ENCODE peak calls at places on chromosomes 12 and 14, in seven cellular contexts. C is transverse colon, A is sigmoid colon, E is H1, I is ovary, P is tibial nerve, W is A549. O is an unnamed sample.

GRCh38 chr12:39412210-39412609 is 30.7 kb downstream of the KIF21A start:
- DNase-seq in E (peak; percentile 29), A (no peak), W (no peak), P (no peak), I (no peak), C (no peak), O (no peak)

GRCh38 chr12:89474615-89475014 is 50.0 kb downstream of the GALNT4 start:
- DNase-seq in I (no peak), P (no peak), W (no peak), A (no peak), E (no peak), C (no peak), O (no peak)

GRCh38 chr12:70628701-70629480 is 8.3 kb downstream of the PTPRB start:
- DNase-seq in P (no peak), E (no peak), A (no peak), W (no peak), I (no peak), C (no peak), O (no peak)

GRCh38 chr12:93453633-93454032 is 11.9 kb upstream of the UBE2N start:
- DNase-seq in C (no peak), W (no peak), P (no peak), E (no peak), I (no peak), A (no peak), O (no peak)

GRCh38 chr12:44286336-44286735 is 450.5 kb downstream of the TMEM117 start:
- DNase-seq in A (no peak), P (no peak), C (no peak), I (no peak), E (no peak), W (no peak), O (no peak)

GRCh38 chr14:89779707-89780106 is 174.8 kb downstream of the EFCAB11 start:
- DNase-seq in W (no peak), P (no peak), A (no peak), E (no peak), I (no peak), C (no peak), O (no peak)

GRCh38 chr12:60191676-60192359 is 596.0 kb downstream of the SLC16A7 start:
- DNase-seq in E (no peak), I (no peak), P (no peak), C (no peak), A (no peak), W (no peak), O (no peak)

GRCh38 chr14:65226824-65227604 is 124.7 kb upstream of the MAX start:
- DNase-seq in E (no peak), P (no peak), I (no peak), W (no peak), A (no peak), C (peak; percentile 84), O (no peak)

GRCh38 chr12:46131729-46132128 is 137.1 kb downstream of the SLC38A1 start:
- DNase-seq in P (no peak), I (no peak), W (no peak), E (no peak), A (no peak), C (no peak), O (no peak)

GRCh38 chr14:62162998-62163589 is 400.9 kb downstream of the SNAPC1 start:
- DNase-seq in P (peak; percentile 14), E (peak; percentile 19), W (peak; percentile 23), I (no peak), A (no peak), C (no peak), O (no peak)

GRCh38 chr14:104361921-104362681 is 217.5 kb upstream of the C14orf180 start:
- DNase-seq in E (no peak), C (no peak), A (peak; percentile 54), I (peak; percentile 12), W (no peak), P (no peak), O (no peak)

GRCh38 chr14:104423224-104423681 is 156.3 kb upstream of the C14orf180 start:
- DNase-seq in E (no peak), P (no peak), I (peak; percentile 17), A (no peak), W (no peak), C (no peak), O (peak; percentile 64)

GRCh38 chr12:16076553-16076952 is 165.4 kb downstream of the DERA start:
- DNase-seq in A (no peak), E (no peak), W (peak; percentile 28), C (no peak), I (no peak), P (no peak), O (no peak)

GRCh38 chr12:27515671-27516070 is 8.3 kb upstream of the PPFIBP1 start:
- DNase-seq in I (no peak), E (no peak), P (no peak), A (no peak), C (no peak), W (no peak), O (no peak)

GRCh38 chr12:56007892-56008471 is 10.9 kb downstream of the SUOX start:
- DNase-seq in E (no peak), C (no peak), W (peak; percentile 41), P (peak; percentile 21), A (no peak), I (no peak), O (no peak)

GRCh38 chr14:56073783-56074182 is 44.4 kb upstream of the PELI2 start:
- DNase-seq in I (peak; percentile 36), C (no peak), E (no peak), P (no peak), A (no peak), W (no peak), O (no peak)

GRCh38 chr12:96474206-96474605 is 15.2 kb upstream of the CFAP54 start:
- DNase-seq in E (no peak), I (no peak), P (no peak), A (no peak), C (no peak), W (no peak), O (no peak)

GRCh38 chr12:96471368-96472040 is 17.9 kb upstream of the CFAP54 start:
- DNase-seq in E (no peak), A (no peak), I (no peak), C (no peak), W (no peak), P (no peak), O (no peak)

GRCh38 chr12:96473394-96474093 is 15.8 kb upstream of the CFAP54 start:
- DNase-seq in W (no peak), I (no peak), E (no peak), A (no peak), C (no peak), P (no peak), O (no peak)

GRCh38 chr12:96466939-96467751 is 22.2 kb upstream of the CFAP54 start:
- DNase-seq in I (no peak), P (no peak), C (no peak), E (no peak), W (no peak), A (no peak), O (no peak)

DNA sequence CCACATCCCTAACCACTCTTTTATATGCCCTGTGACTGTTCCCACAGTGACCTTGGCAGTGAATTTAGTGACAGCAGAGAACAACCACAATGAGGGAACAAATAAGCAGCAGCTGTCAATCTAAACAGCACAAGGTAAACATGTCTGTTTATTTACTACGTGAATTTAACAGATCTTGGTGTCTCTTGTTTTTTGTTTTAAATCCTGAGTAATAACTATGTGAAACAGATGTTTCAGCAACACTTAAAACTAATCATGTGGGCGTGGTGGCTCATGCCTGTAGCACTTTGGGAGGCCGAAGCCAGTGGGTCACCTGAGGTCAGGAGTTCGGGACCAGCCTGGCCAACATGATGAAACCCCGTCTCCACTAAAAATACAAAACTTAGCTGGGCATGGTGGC is 17.0 kb upstream of the CFAP54 start:
- DNase-seq in E (no peak), A (no peak), C (no peak), W (no peak), I (no peak), P (no peak), O (no peak)
- TF ChIP-seq EP300 in E (no peak), A (no peak), C (no peak), W (no peak), I (no peak), P (no peak), O (no peak)

DNA sequence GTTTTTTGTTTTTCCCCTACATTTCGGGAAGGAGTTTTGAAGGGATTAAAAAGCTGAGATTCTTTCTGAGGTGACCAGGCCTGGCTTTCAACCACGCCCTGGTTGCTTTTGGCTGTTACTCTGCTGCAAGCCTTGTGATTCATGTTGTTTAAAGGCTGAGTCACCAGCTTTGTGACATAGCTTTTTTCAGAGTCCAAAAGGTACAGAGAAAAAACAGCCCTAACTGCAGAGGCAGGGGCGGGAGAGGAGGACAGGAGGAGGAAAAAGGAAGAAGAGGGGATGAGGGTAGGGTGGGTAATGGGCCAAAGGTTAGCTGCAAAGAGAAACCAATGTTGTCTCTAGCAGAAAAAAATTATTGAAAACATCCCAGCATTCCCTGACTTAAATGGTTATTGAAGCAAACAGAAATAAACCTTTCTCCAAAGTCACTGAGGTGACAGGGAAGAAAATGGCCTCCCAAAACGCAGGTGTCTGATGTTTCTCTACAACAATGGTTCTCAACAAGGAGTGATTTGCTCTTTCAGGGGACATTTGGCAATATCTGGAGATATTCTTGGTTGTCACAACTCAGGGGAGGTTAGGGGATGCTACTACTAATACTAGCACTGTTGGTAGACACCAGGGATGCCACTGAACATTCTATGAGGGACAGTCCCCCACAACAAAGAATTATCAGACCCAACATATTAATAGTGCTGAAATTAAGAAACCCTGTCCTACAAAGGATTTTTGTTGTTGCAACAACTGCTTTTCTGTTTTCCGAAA is 2.1 kb upstream of the UBC start:
- DNase-seq in E (no peak), C (peak; percentile 84), I (no peak), P (peak; percentile 85), W (no peak), A (peak; percentile 92), O (no peak)
- TF ChIP-seq EP300 in E (no peak), C (peak; percentile 16), I (no peak), P (peak; percentile 96), W (peak; percentile 51), A (peak; percentile 50), O (no peak)

DNA sequence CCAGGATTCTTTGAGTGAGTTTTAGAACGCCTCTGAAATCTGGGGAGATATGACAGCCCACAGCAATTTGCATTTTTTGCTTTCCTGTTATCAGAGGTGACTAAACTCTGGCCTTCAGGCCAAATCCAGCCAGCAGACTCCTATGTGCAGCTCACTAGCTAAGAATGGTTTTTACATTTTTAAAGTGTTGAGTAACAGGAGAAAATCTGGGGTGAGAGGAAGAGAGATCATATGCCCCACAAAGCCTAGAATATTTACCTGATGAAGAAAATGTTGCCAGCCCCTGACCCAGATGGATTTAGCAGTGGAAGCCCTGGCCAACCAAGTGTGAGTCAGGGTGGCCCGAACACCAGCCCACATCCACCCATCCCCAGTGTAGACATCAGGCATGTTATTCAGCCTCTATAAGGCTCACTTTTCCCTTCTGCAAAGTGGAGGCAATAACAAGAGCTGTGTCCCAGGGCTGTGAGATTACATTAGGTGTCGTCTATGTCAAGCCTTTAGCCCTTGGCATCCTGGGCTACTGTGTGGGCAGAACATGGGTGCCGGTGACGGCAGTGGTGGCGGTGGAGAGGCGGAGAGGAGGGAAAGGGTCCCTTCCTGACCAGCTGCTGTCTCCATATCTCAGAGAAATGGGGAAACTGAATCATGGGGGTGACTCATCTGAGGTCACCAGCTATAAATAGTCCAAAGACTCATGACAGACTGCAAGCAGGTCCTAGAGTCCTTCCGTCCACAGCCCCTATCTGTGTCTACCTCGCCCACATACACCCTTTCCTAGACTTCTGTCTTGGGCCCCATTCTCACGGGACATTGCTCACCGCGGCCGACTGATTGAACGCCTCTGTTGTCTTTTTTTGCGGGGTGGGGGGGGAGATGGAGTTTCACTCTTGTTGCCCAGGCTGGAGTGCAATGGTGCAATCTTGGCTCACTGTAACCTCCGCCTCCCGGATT is 32.6 kb upstream of the CD9 start:
- DNase-seq in A (peak; percentile 79), I (no peak), W (peak; percentile 44), C (peak; percentile 45), P (peak; percentile 70), E (no peak), O (no peak)
- TF ChIP-seq EP300 in A (no peak), I (no peak), W (no peak), C (no peak), P (peak; percentile 83), E (no peak), O (no peak)

GRCh38 chr12:109736552-109737108 is 23.0 kb downstream of the FAM222A start:
- DNase-seq in A (peak; percentile 57), W (no peak), P (no peak), C (no peak), I (peak; percentile 29), E (no peak), O (no peak)
- TF ChIP-seq EP300 in A (no peak), W (no peak), P (no peak), C (no peak), I (no peak), E (no peak), O (no peak)